ENCODE peak calls at places on chromosome 20, in six cellular contexts. Y is neural progenitor cell, E is A673, J is sigmoid colon, H is endodermal cell, F is OCI-LY7. O is an unnamed sample. For H3K4me1, the result is how much of the 10 kb centered on the place peaks cover.

GRCh38 chr20:39025883-39026282 is 63.7 kb downstream of the DHX35 start:
- DNase-seq in E (no peak), H (no peak), Y (no peak), F (no peak), J (no peak), O (no peak)

GRCh38 chr20:19683168-19683567 is 74.9 kb upstream of the RIN2 start:
- DNase-seq in F (no peak), J (no peak), E (no peak), Y (no peak), H (no peak), O (peak)

GRCh38 chr20:59776059-59776603 is 157.3 kb downstream of the SYCP2 start:
- DNase-seq in Y (no peak), F (no peak), H (peak), E (no peak), J (peak), O (no peak)

GRCh38 chr20:39706089-39706721 is 744.1 kb downstream of the DHX35 start:
- DNase-seq in J (peak), Y (no peak), F (no peak), E (no peak), H (no peak), O (no peak)

GRCh38 chr20:44098256-44098630 is 88.7 kb downstream of the JPH2 start:
- DNase-seq in E (no peak), F (no peak), J (no peak), Y (no peak), H (no peak), O (no peak)

GRCh38 chr20:61559706-61560315 is 307.8 kb downstream of the CDH4 start:
- DNase-seq in E (no peak), H (peak), F (no peak), J (no peak), Y (no peak), O (no peak)

GRCh38 chr20:43570496-43570895 is 11.7 kb downstream of the SGK2 start:
- DNase-seq in F (no peak), E (no peak), Y (no peak), H (no peak), J (no peak), O (no peak)

GRCh38 chr20:31573555-31574295 is 31.4 kb upstream of the ID1 start:
- DNase-seq in Y (no peak), F (no peak), H (no peak), E (no peak), J (peak), O (no peak)

GRCh38 chr20:50929299-50930138 is 1.7 kb downstream of the ADNP start:
- DNase-seq in E (peak), H (peak), F (peak), J (peak), Y (peak), O (peak)

GRCh38 chr20:7926767-7927166 is 13.5 kb downstream of the HAO1 start:
- DNase-seq in F (peak), Y (peak), E (peak), J (no peak), H (no peak), O (peak)

GRCh38 chr20:35768731-35769664 is 2.8 kb upstream of the PHF20 start:
- DNase-seq in Y (peak), E (peak), H (peak), J (peak), F (no peak), O (peak)

GRCh38 chr20:35771689-35772562 is at the start of gene PHF20:
- DNase-seq in Y (peak), J (peak), E (peak), H (peak), F (peak), O (peak)

GRCh38 chr20:35773154-35773751 is 1.4 kb downstream of the PHF20 start:
- DNase-seq in J (peak), E (no peak), Y (peak), H (peak), F (peak), O (no peak)

GRCh38 chr20:35772563-35773058 is 796 bp downstream of the PHF20 start:
- DNase-seq in H (no peak), Y (peak), E (no peak), J (no peak), F (no peak), O (no peak)

GRCh38 chr20:35771367-35771688 is 487 bp upstream of the PHF20 start:
- DNase-seq in F (no peak), H (no peak), Y (no peak), E (no peak), J (no peak), O (no peak)
- H3K4me3 ChIP-seq in F (peak), H (peak), Y (no peak), E (no peak), J (no peak), O (no peak)

GRCh38 chr20:11799131-11799800 is 118.4 kb upstream of the BTBD3 start:
- DNase-seq in H (no peak), F (no peak), J (no peak), Y (no peak), E (no peak), O (no peak)

GRCh38 chr20:11794525-11794924 is 123.2 kb upstream of the BTBD3 start:
- DNase-seq in F (no peak), E (no peak), Y (no peak), H (no peak), J (no peak), O (no peak)

GRCh38 chr20:11792229-11792953 is 125.3 kb upstream of the BTBD3 start:
- DNase-seq in J (no peak), H (no peak), Y (no peak), F (no peak), E (peak), O (no peak)

GRCh38 chr20:11797161-11797560 is 120.5 kb upstream of the BTBD3 start:
- DNase-seq in H (no peak), J (no peak), F (no peak), E (no peak), Y (no peak), O (no peak)

DNA sequence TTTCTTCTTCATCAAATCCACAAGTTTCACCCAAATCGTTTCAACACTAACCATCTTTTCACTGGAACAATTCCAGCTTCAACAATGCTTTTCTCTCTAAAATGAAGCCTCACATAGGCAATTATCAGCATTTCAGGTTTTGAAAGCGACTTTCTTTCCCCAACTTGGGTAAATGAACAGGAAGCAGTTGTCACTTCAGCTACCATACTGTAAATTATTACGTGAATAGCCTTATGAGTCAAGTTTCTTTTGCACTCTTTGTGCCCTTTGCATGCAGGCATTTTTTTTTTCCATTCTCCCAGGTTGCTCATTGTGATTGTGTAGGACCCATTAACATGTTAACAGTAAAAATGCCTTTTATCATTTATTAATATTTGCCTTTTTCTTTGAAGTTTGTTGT is 121.7 kb upstream of the BTBD3 start:
- DNase-seq in Y (no peak), H (no peak), J (no peak), E (peak), F (no peak), O (no peak)
- H3K4me1 ChIP-seq in Y (under half), H (under half), J (under half), E (under half), F (under half), O (under half)

DNA sequence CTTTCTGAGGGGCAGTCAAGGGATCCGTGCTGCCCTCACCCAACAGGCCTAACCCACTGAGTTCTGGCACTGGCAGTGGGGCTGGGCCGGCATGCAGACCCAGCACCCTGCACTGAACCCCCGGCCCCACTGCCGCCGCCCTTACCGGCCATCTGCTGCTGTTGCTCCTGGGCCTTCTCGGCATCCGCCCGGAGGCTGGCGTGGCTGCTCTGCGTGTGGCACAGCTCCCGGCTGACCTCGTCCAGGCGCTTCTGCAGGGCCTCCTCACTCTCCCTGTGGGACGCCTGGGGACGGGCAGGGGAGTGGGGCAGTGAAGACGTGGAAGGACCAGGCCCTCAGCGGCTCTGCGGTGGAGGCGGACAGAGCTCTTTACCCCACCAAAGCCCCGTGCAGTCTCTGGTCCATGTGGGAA is 52.4 kb downstream of the RRBP1 start:
- DNase-seq in E (no peak), F (no peak), J (no peak), H (no peak), Y (no peak), O (no peak)
- H3K27ac ChIP-seq in E (no peak), F (no peak), J (no peak), H (no peak), Y (no peak), O (no peak)

GRCh38 chr20:63178889-63179751 is 36.8 kb downstream of the YTHDF1 start:
- DNase-seq in H (peak), Y (peak), F (peak), E (peak), J (no peak), O (no peak)
- H3K4me3 ChIP-seq in H (no peak), Y (peak), F (no peak), E (no peak), J (peak), O (no peak)

GRCh38 chr20:33827629-33828325 is 16.6 kb downstream of the CHMP4B start:
- DNase-seq in F (peak), Y (no peak), H (no peak), J (no peak), E (no peak), O (no peak)

GRCh38 chr20:33829636-33830035 is 18.5 kb downstream of the CHMP4B start:
- DNase-seq in F (no peak), E (no peak), J (no peak), H (no peak), Y (no peak), O (no peak)

GRCh38 chr20:33828912-33829560 is 17.9 kb downstream of the CHMP4B start:
- DNase-seq in Y (no peak), J (no peak), E (no peak), H (no peak), F (no peak), O (no peak)

GRCh38 chr20:33827109-33827508 is 16.0 kb downstream of the CHMP4B start:
- DNase-seq in Y (no peak), H (no peak), E (no peak), J (no peak), F (no peak), O (no peak)

DNA sequence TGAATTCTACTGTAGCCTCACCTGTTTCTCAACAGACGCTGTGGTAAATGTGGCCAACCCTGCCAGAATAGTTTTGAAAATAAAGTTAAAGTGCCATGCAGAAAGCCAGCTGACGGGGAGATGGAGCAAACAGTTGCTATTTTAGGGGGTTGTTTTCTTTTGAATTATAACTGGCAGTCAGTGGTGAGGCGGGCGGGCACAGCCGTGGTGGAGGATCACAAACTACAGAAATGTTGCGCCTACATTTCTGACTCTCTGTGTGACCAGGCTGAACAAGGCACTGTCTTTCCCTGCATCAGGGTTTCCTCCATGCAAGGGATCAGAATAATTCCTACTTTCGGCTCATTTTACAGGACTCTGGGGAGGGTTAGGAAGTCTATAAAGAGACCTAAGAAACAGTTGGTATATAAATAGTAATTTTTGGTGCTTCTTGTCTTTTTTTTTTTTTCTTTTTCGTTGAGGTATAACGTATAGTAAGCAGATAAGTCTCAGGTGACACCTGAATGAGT is 17.2 kb downstream of the CHMP4B start:
- DNase-seq in J (no peak), F (peak), E (no peak), H (no peak), Y (no peak), O (peak)
- H3K4me1 ChIP-seq in J (under half), F (under half), E (under half), H (under half), Y (under half), O (half or more)

GRCh38 chr20:49589747-49590146 is 21.8 kb upstream of the PTGIS start:
- DNase-seq in J (no peak), Y (no peak), F (no peak), E (no peak), H (no peak), O (no peak)

GRCh38 chr20:49593441-49594142 is 25.7 kb upstream of the PTGIS start:
- DNase-seq in H (no peak), J (no peak), Y (no peak), E (no peak), F (no peak), O (no peak)

GRCh38 chr20:49590163-49591017 is 22.5 kb upstream of the PTGIS start:
- DNase-seq in E (no peak), H (no peak), Y (no peak), F (no peak), J (no peak), O (no peak)

GRCh38 chr20:49592120-49592519 is 24.2 kb upstream of the PTGIS start:
- DNase-seq in Y (no peak), H (no peak), E (no peak), F (no peak), J (no peak), O (no peak)

GRCh38 chr20:49591217-49591865 is 23.4 kb upstream of the PTGIS start:
- DNase-seq in E (no peak), H (no peak), F (no peak), J (no peak), Y (no peak), O (no peak)
- H3K27ac ChIP-seq in E (no peak), H (no peak), F (no peak), J (peak), Y (no peak), O (no peak)

GRCh38 chr20:1720226-1720625 is 62.6 kb upstream of the SIRPG start:
- DNase-seq in F (no peak), H (no peak), E (no peak), J (no peak), Y (no peak), O (no peak)

GRCh38 chr20:1720845-1721475 is 63.4 kb upstream of the SIRPG start:
- DNase-seq in F (no peak), H (no peak), J (no peak), Y (no peak), E (no peak), O (no peak)

GRCh38 chr20:1718604-1719384 is 61.2 kb upstream of the SIRPG start:
- DNase-seq in F (no peak), J (peak), Y (no peak), H (no peak), E (peak), O (no peak)

GRCh38 chr20:1722513-1723050 is 65.0 kb upstream of the SIRPG start:
- DNase-seq in H (no peak), J (no peak), Y (no peak), F (no peak), E (no peak), O (no peak)

DNA sequence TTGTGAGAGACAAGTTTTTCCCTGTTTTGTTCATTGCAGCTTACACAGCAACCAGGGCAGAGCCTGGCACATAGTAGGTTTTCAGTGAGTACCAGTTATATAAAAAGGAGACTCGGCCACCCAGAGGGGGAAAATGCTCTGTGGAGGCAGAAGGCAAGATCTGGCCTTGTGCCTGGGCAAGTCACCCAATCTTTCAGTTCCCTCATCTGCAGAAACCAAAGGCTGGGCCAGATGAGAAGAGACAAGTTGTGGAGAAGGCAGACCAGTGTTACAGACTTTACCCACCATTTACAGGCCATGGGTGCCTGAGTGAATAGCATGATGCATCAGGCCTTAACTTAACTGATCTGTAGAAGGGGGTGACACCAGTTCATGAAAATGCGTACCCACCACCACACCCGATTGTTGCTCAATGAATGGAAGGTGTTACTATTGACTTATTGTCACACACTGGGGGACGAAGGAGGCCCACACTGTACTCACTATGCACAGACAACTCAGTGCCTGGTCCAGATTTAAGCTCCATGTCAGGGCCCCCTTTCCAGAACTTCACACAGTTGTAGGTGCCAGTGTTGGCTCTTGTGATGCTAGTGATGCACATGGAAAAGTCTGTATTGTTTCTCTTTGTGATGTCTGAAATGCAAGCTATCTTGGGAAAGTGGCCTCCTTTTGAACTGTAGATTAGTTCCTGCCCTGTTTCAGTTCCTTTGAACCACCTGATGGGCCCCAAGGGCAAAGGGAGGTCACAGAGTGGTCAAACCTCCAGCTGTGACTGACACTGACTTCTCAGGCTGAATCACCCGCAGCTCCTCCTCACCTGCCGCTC is 64.3 kb upstream of the SIRPG start:
- DNase-seq in H (peak), F (peak), Y (no peak), J (no peak), E (no peak), O (no peak)
- H3K4me3 ChIP-seq in H (no peak), F (no peak), Y (no peak), J (no peak), E (no peak), O (no peak)